ENCODE peak calls at places on chromosomes 13 and 19, in four cellular contexts. T, O, M and C are unnamed samples.

GRCh38 chr19:44782729-44783128 is 5.0 kb downstream of the CBLC start:
- DNase-seq in M (no peak), T (no peak), O (no peak), C (no peak)

GRCh38 chr19:3404324-3405260 is 38.2 kb downstream of the NFIC start:
- DNase-seq in O (no peak), T (no peak), M (no peak), C (no peak)

GRCh38 chr13:105377452-105377851 is 1158.0 kb downstream of the EFNB2 start:
- DNase-seq in T (no peak), M (no peak), O (no peak), C (no peak)

GRCh38 chr19:8302357-8302691 is 5.8 kb downstream of the CD320 start:
- DNase-seq in O (no peak), M (no peak), T (no peak), C (no peak)

GRCh38 chr13:66501187-66501586 is 728.9 kb downstream of the PCDH9 start:
- DNase-seq in M (no peak), T (no peak), O (no peak), C (no peak)

GRCh38 chr13:26050568-26051230 is 1.1 kb downstream of the SHISA2 start:
- DNase-seq in M (no peak), O (no peak), T (no peak), C (no peak)

GRCh38 chr19:57788114-57788692 is 18.7 kb downstream of the ZNF586 start:
- DNase-seq in M (no peak), O (no peak), T (no peak), C (no peak)

GRCh38 chr13:88958821-88959220 is 1287.7 kb downstream of the SLITRK5 start:
- DNase-seq in O (no peak), T (no peak), M (no peak), C (no peak)

GRCh38 chr19:18452386-18452785 is 14.5 kb upstream of the ISYNA1 start:
- DNase-seq in T (no peak), M (no peak), O (no peak), C (no peak)

GRCh38 chr19:5054551-5055456 is 85.9 kb downstream of the KDM4B start:
- DNase-seq in O (no peak), T (no peak), M (no peak), C (no peak)

GRCh38 chr13:112875627-112876026 is 93.4 kb upstream of the MCF2L start:
- DNase-seq in M (no peak), T (no peak), O (no peak), C (no peak)

GRCh38 chr13:27170221-27170520 is 1.4 kb downstream of the USP12 start:
- DNase-seq in O (no peak), T (no peak), M (no peak), C (no peak)

GRCh38 chr13:47903836-47904235 is 97.2 kb downstream of the SUCLA2 start:
- DNase-seq in T (no peak), M (no peak), O (no peak), C (no peak)

GRCh38 chr19:10654610-10655456 is 687 bp downstream of the ILF3 start:
- DNase-seq in T (peak), O (no peak), M (peak), C (no peak)

GRCh38 chr19:3150739-3151329 is 15.0 kb downstream of the GNA15 start:
- DNase-seq in T (no peak), M (no peak), O (no peak), C (no peak)

GRCh38 chr19:58572818-58573657 is at the start of gene MZF1:
- DNase-seq in T (peak), O (peak), M (peak), C (peak)

GRCh38 chr19:3471954-3472655 is 8.2 kb downstream of the SMIM24 start:
- DNase-seq in O (no peak), M (no peak), T (no peak), C (no peak)

GRCh38 chr13:107211073-107211472 is 643.1 kb upstream of the ARGLU1 start:
- DNase-seq in O (no peak), M (peak), T (peak), C (peak)

GRCh38 chr19:15194938-15195337 is 5.9 kb downstream of the NOTCH3 start:
- DNase-seq in T (no peak), M (no peak), O (no peak), C (no peak)

GRCh38 chr13:72186730-72187422 is 319.9 kb upstream of the DACH1 start:
- DNase-seq in M (no peak), T (no peak), O (no peak), C (no peak)

GRCh38 chr19:7489609-7490044 is 792 bp upstream of the PEX11G start:
- DNase-seq in T (no peak), O (no peak), M (no peak), C (no peak)

GRCh38 chr13:71979616-71980015 is 112.6 kb upstream of the DACH1 start:
- DNase-seq in O (no peak), T (peak), M (no peak), C (peak)

GRCh38 chr13:52374389-52374788 is 31.6 kb downstream of the THSD1 start:
- DNase-seq in T (no peak), O (no peak), M (no peak), C (no peak)

GRCh38 chr13:59363950-59364349 is 799.8 kb downstream of the DIAPH3 start:
- DNase-seq in O (no peak), M (no peak), T (no peak), C (no peak)

GRCh38 chr13:60448907-60449510 is 52.0 kb downstream of the TDRD3 start:
- DNase-seq in T (peak), O (no peak), M (no peak), C (peak)

GRCh38 chr13:39132286-39132685 is 94.0 kb downstream of the NHLRC3 start:
- DNase-seq in T (no peak), M (no peak), O (no peak), C (no peak)

GRCh38 chr19:52170863-52171320 is 529 bp downstream of the ZNF836 start:
- DNase-seq in M (no peak), T (no peak), O (no peak), C (no peak)

GRCh38 chr19:28039677-28040381 is 1173.1 kb downstream of the UQCRFS1 start:
- DNase-seq in T (no peak), M (no peak), O (no peak), C (no peak)

GRCh38 chr13:99501952-99502310 is 659 bp downstream of the TM9SF2 start:
- DNase-seq in M (no peak), O (no peak), T (no peak), C (no peak)

GRCh38 chr19:18157465-18158063 is 4.6 kb downstream of the PIK3R2 start:
- DNase-seq in T (no peak), O (no peak), M (no peak), C (no peak)

GRCh38 chr13:87259479-87260083 is 411.6 kb upstream of the SLITRK5 start:
- DNase-seq in T (peak), O (no peak), M (no peak), C (peak)

GRCh38 chr19:1066748-1067340 is at the start of gene ARHGAP45:
- DNase-seq in T (no peak), M (no peak), O (no peak), C (no peak)

GRCh38 chr13:78875792-78876580 is 217.0 kb upstream of the OBI1 start:
- DNase-seq in T (no peak), M (peak), O (no peak), C (no peak)

GRCh38 chr13:44411841-44412240 is 38.2 kb downstream of the SERP2 start:
- DNase-seq in M (no peak), O (no peak), T (no peak), C (no peak)

GRCh38 chr13:112150352-112150751 is 83.4 kb downstream of the SOX1 start:
- DNase-seq in T (no peak), O (no peak), M (no peak), C (no peak)

GRCh38 chr13:38530492-38530891 is 156.4 kb upstream of the FREM2 start:
- DNase-seq in O (no peak), M (no peak), T (no peak), C (no peak)

GRCh38 chr13:34372581-34372980 is 554.6 kb downstream of the RFC3 start:
- DNase-seq in M (no peak), T (no peak), O (no peak), C (no peak)
- TF ChIP-seq EZH2 in M (no peak), T (no peak), O (no peak), C (no peak)

DNA sequence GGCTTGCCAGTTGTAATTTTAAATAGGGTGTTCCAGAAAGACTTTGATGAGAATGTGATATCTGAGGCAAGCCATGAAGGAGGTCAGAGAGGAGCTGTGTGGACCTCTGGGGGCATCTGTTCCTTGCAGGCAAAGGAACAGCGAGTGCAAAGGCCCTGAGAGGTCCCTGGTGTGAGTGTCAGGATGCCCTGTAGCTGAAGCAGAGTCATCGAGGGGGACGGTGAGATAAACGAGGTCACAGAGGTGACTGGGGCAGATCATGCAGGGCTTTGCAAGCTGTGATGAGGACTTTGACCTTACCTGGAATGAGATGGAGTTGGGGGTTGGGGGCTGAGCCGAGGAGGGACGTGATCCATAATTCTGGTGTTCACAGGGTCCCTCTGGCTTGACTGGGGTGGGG is 75.0 kb downstream of the RYR1 start:
- DNase-seq in T (peak), M (no peak), O (no peak), C (no peak)
- TF ChIP-seq YY1 in T (no peak), M (no peak), O (no peak), C (no peak)

DNA sequence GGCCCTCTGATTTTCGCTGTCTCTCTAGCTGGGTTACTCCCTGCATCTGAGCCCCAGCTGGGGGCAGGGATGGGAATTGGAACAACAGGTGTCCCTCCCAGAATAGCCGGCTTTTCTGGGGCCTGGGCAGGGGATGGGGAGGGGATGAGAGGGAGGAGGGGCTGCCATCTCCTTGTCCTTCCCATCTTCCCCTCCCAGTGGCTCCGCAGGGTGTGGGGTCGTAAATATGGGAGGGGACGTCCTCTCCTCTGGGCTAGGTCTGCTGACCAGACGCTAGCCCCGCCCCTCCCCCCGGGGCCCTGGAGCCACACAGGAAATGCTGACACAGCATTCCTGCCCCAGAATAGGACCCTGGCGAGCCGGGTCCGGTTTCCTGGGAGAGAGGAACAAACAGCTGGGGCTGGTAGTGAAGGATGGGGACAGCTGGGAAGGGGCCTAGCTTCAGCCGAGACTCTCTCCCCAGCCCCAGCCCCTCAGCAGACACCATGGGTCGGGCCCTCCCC is 1.1 kb downstream of the RYR1 start:
- DNase-seq in T (no peak), O (no peak), M (no peak), C (no peak)
- TF ChIP-seq POLR2AphosphoS5 in T (no peak), O (no peak), M (no peak), C (no peak)

DNA sequence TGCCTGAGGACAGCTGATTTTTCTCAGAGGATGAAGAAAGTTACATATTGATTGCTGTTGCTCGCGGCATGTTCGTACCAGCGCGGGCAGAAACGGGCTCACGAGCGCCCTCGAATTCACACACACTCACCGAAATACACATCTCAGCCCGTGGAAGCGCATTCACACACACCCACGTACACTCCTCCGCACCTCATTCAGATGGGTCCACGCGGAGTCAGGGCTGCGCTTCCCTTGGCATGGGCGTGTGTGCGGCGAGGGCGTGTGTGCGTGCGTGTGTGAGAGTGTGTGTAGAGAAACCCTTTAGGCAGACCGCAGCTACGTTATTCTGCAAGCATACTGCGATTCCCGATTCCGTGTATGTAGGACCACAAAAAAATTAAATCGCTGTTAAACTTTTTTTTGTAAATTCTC is 2.1 kb upstream of the PCDH17 start:
- DNase-seq in M (no peak), O (no peak), T (no peak), C (no peak)
- TF ChIP-seq EZH2 in M (peak), O (no peak), T (no peak), C (no peak)

GRCh38 chr13:50123862-50124535 is 108.8 kb downstream of the KCNRG start:
- DNase-seq in M (peak), T (peak), O (no peak), C (peak)
- TF ChIP-seq YY1 in M (no peak), T (no peak), O (no peak), C (peak)

GRCh38 chr13:81988542-81988941 is 1647.6 kb upstream of the SPRY2 start:
- DNase-seq in O (no peak), M (no peak), T (no peak), C (no peak)

GRCh38 chr13:81986308-81986707 is 1645.4 kb upstream of the SPRY2 start:
- DNase-seq in O (no peak), M (no peak), T (no peak), C (no peak)

GRCh38 chr13:81987159-81987558 is 1646.2 kb upstream of the SPRY2 start:
- DNase-seq in O (no peak), M (no peak), T (peak), C (no peak)

GRCh38 chr13:81990652-81991051 is 1649.7 kb upstream of the SPRY2 start:
- DNase-seq in O (no peak), T (no peak), M (no peak), C (no peak)

GRCh38 chr13:81987677-81988357 is 1646.9 kb upstream of the SPRY2 start:
- DNase-seq in M (no peak), T (no peak), O (no peak), C (no peak)
- TF ChIP-seq POLR2AphosphoS5 in M (no peak), T (no peak), O (no peak), C (no peak)

GRCh38 chr19:31759359-31759758 is 410.1 kb upstream of the TSHZ3 start:
- DNase-seq in T (no peak), M (no peak), O (no peak), C (no peak)

GRCh38 chr19:31761281-31761913 is 412.2 kb upstream of the TSHZ3 start:
- DNase-seq in O (no peak), M (peak), T (no peak), C (no peak)
- TF ChIP-seq EZH2 in O (no peak), M (no peak), T (no peak), C (no peak)

GRCh38 chr13:85366759-85367417 is 432.3 kb downstream of the SLITRK6 start:
- DNase-seq in O (no peak), T (no peak), M (no peak), C (no peak)

GRCh38 chr13:85363504-85363903 is 435.7 kb downstream of the SLITRK6 start:
- DNase-seq in O (no peak), T (no peak), M (no peak), C (no peak)

GRCh38 chr13:85371254-85371653 is 428.0 kb downstream of the SLITRK6 start:
- DNase-seq in T (peak), O (no peak), M (no peak), C (no peak)

GRCh38 chr13:85368686-85369085 is 430.5 kb downstream of the SLITRK6 start:
- DNase-seq in T (no peak), O (no peak), M (no peak), C (no peak)

DNA sequence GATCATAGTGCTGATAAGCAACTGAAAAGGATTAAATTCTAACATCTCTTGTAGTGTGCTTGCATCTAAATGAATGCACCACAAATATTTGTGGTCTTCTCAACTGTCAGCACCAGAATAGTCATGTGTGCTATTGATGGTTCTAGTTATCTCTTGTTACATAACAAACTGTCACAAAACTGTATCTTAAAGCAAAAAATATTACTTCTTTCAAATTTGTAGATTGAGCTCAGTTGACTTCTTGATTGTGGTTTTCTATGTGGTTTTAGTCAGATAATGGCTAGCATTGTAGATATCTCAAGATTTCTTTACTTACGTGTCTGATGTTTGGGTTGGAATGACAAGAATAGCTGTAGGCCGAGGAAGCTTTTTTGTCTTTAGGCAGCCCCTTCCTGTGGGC is 431.3 kb downstream of the SLITRK6 start:
- DNase-seq in O (no peak), M (no peak), T (no peak), C (no peak)
- TF ChIP-seq YY1 in O (no peak), M (no peak), T (no peak), C (no peak)